ENCODE peak calls at places on chromosome 20, in seven cellular contexts. B, V, N, J, D, A and Q are unnamed samples.

GRCh38 chr20:719816-720215 is 44.2 kb upstream of the SCRT2 start:
- DNase-seq in B (no peak), N (no peak), V (no peak), A (no peak), J (no peak), D (no peak), Q (no peak)

GRCh38 chr20:37282558-37282957 is 6.9 kb upstream of the MANBAL start:
- DNase-seq in B (no peak), J (no peak), N (no peak), A (no peak), V (no peak), D (no peak), Q (peak)

GRCh38 chr20:47191074-47191673 is 165.3 kb downstream of the ZMYND8 start:
- DNase-seq in N (no peak), A (no peak), J (no peak), B (no peak), D (no peak), V (no peak), Q (no peak)

GRCh38 chr20:11853359-11853758 is 64.3 kb upstream of the BTBD3 start:
- DNase-seq in N (no peak), D (no peak), B (no peak), J (no peak), V (no peak), A (no peak), Q (no peak)

GRCh38 chr20:25083773-25084615 is 2.1 kb upstream of the VSX1 start:
- DNase-seq in D (peak), J (no peak), V (no peak), B (no peak), A (no peak), N (no peak), Q (peak)

GRCh38 chr20:47789081-47789998 is 4.1 kb upstream of the SULF2 start:
- DNase-seq in A (no peak), J (no peak), B (no peak), V (no peak), N (no peak), D (no peak), Q (no peak)

GRCh38 chr20:5674176-5674660 is 76.0 kb upstream of the SHLD1 start:
- DNase-seq in N (peak), A (no peak), B (no peak), D (no peak), V (no peak), J (no peak), Q (no peak)

GRCh38 chr20:48411265-48411664 is 416.5 kb downstream of the PREX1 start:
- DNase-seq in A (no peak), J (no peak), D (no peak), V (no peak), N (no peak), B (no peak), Q (no peak)

GRCh38 chr20:8094845-8095244 is 37.2 kb upstream of the PLCB1 start:
- DNase-seq in J (no peak), V (no peak), A (no peak), N (peak), B (no peak), D (no peak), Q (no peak)

GRCh38 chr20:37381621-37382538 is 35.9 kb downstream of the SRC start:
- DNase-seq in J (no peak), D (no peak), B (no peak), A (no peak), N (peak), V (no peak), Q (no peak)

GRCh38 chr20:46690219-46691111 is 1.2 kb upstream of the TP53RK start:
- DNase-seq in A (no peak), N (no peak), D (no peak), J (no peak), B (no peak), V (no peak), Q (no peak)

GRCh38 chr20:17910828-17911294 is 57.7 kb downstream of the SNX5 start:
- DNase-seq in J (no peak), D (no peak), V (no peak), B (no peak), A (peak), N (no peak), Q (no peak)

GRCh38 chr20:32522525-32522774 is 62.7 kb downstream of the NOL4L start:
- DNase-seq in V (no peak), D (no peak), N (no peak), J (no peak), A (no peak), B (no peak), Q (no peak)

GRCh38 chr20:6632187-6632586 is 135.3 kb upstream of the BMP2 start:
- DNase-seq in J (no peak), D (no peak), B (no peak), N (peak), A (peak), V (no peak), Q (peak)

GRCh38 chr20:47956261-47956995 is 171.1 kb upstream of the SULF2 start:
- DNase-seq in V (no peak), B (no peak), N (no peak), J (no peak), A (no peak), D (no peak), Q (no peak)

GRCh38 chr20:8464368-8464767 is 332.3 kb downstream of the PLCB1 start:
- DNase-seq in J (no peak), V (no peak), B (no peak), D (peak), A (no peak), N (peak), Q (no peak)

GRCh38 chr20:32763202-32763999 is 1.2 kb downstream of the DNMT3B start:
- DNase-seq in D (no peak), V (no peak), N (no peak), B (no peak), A (no peak), J (no peak), Q (no peak)

GRCh38 chr20:5100684-5101347 is 18.9 kb downstream of the PCNA start:
- DNase-seq in V (peak), A (peak), N (peak), B (no peak), J (peak), D (peak), Q (peak)

GRCh38 chr20:11221046-11221445 is 547.2 kb upstream of the JAG1 start:
- DNase-seq in V (no peak), D (no peak), A (no peak), N (no peak), J (no peak), B (no peak), Q (no peak)

GRCh38 chr20:59629141-59630045 is 25.1 kb downstream of the PHACTR3 start:
- DNase-seq in B (no peak), J (no peak), V (no peak), N (no peak), A (no peak), D (no peak), Q (no peak)

DNA sequence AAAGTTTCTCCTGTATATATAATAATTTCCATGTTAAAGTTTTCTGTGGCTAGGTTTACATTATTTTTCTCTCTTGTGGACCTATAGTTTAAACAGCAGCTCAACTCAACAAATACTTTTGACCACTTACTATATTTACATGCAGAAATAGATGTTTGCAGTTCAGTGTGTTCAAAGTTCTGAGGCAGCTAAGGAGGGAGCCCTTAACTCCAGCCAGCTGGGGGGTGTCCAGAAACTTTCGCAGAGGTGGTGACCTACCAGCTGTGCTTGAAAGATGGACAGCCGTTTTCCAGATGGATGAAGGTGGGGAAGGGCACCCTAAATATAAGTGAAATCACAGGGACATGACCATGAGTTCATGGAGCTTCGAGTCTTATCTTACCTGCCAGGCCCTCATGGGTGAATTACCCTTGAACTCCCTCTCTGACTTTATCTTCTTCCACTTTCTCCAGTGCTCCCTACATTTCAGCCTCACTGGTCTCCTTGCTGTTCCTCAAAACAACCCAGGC is 33.4 kb downstream of the DHX35 start:
- DNase-seq in D (no peak), V (no peak), J (no peak), B (no peak), A (no peak), N (peak), Q (no peak)
- TF ChIP-seq EP300 in D (no peak), V (no peak), J (no peak), B (no peak), A (no peak), N (peak), Q (no peak)

DNA sequence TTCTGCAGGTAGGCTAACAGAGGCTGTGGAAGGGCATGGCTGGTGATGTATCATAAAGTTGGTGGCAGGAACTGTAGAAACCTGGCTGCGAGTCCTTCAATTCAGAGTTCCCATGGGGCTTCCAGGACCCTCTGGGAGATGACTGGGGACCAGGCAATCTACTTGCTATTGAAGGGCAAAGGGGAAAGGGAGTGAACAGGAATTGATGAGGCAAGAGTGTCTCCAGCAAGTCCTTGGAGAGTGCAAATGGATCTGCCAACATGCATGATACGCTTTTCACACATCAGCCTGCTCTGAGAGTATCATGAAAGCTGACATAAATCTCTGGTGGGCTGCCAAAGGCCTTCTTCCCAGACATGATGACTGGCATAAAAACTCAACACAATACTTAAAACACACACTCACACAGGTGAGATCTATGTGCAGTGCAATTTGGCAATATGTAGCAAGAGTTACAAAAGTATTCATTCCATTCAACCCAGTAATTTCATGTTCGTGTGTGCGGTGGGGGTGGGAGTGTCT is 759.1 kb downstream of the PTPRT start:
- DNase-seq in J (no peak), A (no peak), B (no peak), N (no peak), D (no peak), V (no peak), Q (no peak)
- TF ChIP-seq EP300 in J (no peak), A (no peak), B (no peak), N (no peak), D (no peak), V (no peak), Q (no peak)

DNA sequence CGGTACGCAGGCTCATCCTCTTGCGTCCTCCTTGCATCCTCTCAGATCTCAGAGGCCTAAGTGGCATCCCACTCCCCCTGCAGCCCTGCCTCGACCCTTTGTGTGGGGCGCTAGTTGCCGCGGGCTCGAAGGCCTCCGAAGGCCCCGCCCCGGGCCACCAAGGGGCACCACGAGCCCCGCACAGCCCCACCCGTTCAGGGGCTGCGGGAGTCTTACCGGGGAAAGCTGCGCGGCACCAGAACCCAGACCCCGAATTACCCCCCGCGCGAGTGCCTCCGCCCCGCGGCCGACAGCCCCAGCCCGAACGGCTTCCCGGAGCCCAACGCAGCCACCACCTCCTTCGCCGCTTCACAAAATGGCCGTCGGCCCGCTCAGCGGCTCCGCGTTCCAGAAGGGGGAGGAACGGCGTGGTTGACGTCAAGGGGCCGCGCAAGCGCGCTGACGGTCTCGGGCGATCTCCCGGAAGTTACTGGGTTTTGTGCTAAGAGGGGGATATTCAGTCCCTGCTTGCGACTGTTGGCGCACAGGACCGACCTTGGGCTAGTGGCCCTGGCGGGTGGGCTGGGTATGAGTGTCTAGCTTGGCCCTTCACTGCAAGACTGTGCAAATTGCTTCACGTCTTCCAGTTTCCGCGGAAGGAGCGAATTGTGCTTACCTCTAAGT is at the start of the genes CPNE1 and RBM12:
- DNase-seq in J (peak), V (peak), N (peak), B (peak), D (peak), A (peak), Q (peak)
- TF ChIP-seq EP300 in J (peak), V (no peak), N (no peak), B (peak), D (no peak), A (peak), Q (no peak)

GRCh38 chr20:44180814-44181213 is 6.2 kb downstream of the JPH2 start:
- DNase-seq in N (no peak), B (peak), D (no peak), A (no peak), J (no peak), V (no peak), Q (peak)

GRCh38 chr20:44174996-44175766 is 11.8 kb downstream of the JPH2 start:
- DNase-seq in V (no peak), J (no peak), A (no peak), B (no peak), N (no peak), D (no peak), Q (no peak)

GRCh38 chr20:44173846-44174245 is 13.1 kb downstream of the JPH2 start:
- DNase-seq in N (no peak), J (no peak), A (no peak), B (no peak), D (no peak), V (no peak), Q (no peak)

GRCh38 chr20:44173116-44173515 is 13.9 kb downstream of the JPH2 start:
- DNase-seq in A (no peak), B (no peak), D (no peak), N (no peak), J (no peak), V (no peak), Q (no peak)

DNA sequence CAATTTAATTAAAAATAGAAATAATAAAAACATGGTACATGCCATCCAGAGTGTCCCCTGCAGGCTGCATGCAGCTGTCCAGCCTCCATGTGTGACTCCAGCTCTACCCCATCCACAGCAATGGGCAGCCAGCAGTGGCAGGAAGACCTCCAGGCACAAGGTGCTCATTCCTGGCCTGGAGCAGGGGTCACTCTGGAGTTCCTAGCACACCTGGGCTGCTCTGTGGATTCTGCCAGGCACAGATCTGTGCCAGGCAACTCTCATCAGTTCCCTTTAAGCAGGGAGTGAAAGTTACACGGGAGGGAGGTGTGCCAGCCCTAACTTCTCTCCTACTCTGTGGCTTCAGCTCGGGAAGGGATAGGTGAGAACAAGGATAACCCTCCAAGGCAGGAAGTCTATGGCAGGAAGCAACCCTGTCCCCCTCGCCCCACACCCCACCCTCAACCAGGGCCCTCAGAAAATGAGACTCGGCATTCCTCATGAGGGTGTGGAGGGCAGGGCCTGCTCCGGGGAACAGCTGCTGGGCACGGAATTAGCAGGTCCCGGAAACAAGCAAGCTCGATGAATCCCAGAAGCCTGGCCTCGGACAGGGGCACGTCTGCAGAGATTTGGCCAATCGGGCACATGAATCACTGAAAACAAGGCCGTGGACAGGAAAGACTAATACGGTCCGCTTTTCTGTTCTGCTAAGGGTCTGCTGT is 10.0 kb downstream of the JPH2 start:
- DNase-seq in V (no peak), J (no peak), D (peak), N (no peak), B (no peak), A (no peak), Q (peak)
- TF ChIP-seq EP300 in V (no peak), J (no peak), D (no peak), N (no peak), B (no peak), A (no peak), Q (no peak)

GRCh38 chr20:15069355-15069754 is 731.9 kb upstream of the FLRT3 start:
- DNase-seq in D (no peak), A (no peak), N (no peak), B (no peak), V (no peak), J (no peak), Q (no peak)
- TF ChIP-seq EP300 in D (no peak), A (no peak), N (no peak), B (no peak), V (no peak), J (no peak), Q (no peak)

DNA sequence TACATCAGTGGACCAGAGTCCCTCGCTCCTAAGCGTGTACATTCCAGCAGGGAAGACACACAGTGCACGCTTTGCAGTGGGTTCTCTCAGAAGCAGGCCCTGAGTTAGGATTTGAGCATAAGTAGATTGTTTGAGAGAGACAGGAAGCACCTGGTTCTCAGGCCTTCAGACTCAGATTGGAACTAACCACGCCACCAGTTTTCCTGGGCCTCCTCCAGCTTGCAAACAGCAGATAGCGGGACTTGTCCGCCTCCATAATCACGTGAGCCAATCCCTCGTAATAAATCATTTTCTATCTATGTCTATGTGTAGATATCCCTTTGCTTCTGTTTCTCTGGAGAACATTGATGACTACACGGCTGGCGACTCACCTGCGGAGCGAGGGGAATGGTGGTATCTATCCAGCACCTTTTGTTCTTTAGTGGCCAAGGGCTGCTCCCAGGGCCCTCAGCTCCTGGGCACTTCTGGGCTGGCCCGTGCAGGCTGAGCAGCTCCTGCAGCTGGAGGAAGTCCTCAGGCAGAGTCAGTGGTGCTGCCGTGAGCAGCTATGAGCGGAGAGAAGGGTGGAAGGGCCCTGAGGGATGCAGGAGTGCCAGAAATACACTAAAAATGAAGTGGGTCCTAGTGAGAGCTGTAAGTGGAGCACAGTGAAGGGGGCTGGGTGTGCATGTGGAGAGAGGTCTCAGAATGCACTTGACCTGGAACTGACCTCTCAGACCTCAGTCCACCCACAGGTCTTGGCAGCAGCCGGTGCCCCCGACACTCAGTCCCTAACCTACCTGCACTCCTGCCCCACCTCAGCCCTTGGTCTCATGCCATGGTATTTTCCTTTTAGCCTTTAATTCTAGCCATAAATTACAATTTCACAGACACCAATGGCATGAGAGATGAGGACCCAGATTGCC is 77.0 kb downstream of the STK35 start:
- DNase-seq in D (peak), A (no peak), N (no peak), J (no peak), B (no peak), V (no peak), Q (no peak)
- TF ChIP-seq EP300 in D (no peak), A (no peak), N (no peak), J (no peak), B (no peak), V (no peak), Q (no peak)